ENCODE peak calls at places on chromosomes 4 and X, in seven cellular contexts. I is T-helper 2 cell; E is EL; Y is stimulated activated CD4-positive, alpha-beta T cell treated with anti-CD3 and anti-CD28 coated beads, TNF-alpha, amount 100 ng/mL, for 48 hours; T is activated CD4-positive, alpha-beta T cell treated with anti-CD3 and anti-CD28 coated beads, Interleukin-2, amount 10 ng/mL, durations not matched to agents 7 days and 5 days; S is NCI-H1436; J is lower leg skin. M is an unnamed sample.
A peak's percentile ranks its signal among the peaks of the same experiment; 100 is the strongest.

GRCh38 chr4:183360161-183360919 is 38.1 kb upstream of the CLDN24 start:
- DNase-seq in I (no peak), E (peak; percentile 74), Y (no peak), T (no peak), S (no peak), J (no peak), M (peak; percentile 45)

GRCh38 chr4:7306021-7306420 is 113.7 kb downstream of the SORCS2 start:
- DNase-seq in I (no peak), E (no peak), Y (no peak), T (no peak), S (no peak), J (no peak), M (no peak)

GRCh38 chrX:148500428-148501120 is at the start of gene AFF2:
- DNase-seq in I (peak; percentile 82), E (no peak), Y (no peak), T (peak; percentile 32), S (peak; percentile 60), J (no peak), M (no peak)

GRCh38 chr4:40629401-40630334 is at the start of gene RBM47:
- DNase-seq in I (peak; percentile 71), E (peak; percentile 61), Y (no peak), T (peak; percentile 36), S (peak; percentile 23), J (peak; percentile 61), M (peak; percentile 82)

GRCh38 chr4:186499467-186499866 is 55.9 kb downstream of the MTNR1A start:
- DNase-seq in I (no peak), E (no peak), Y (no peak), T (no peak), S (no peak), J (no peak), M (no peak)

GRCh38 chr4:54498661-54499111 is 159.1 kb upstream of the KIT start:
- DNase-seq in I (no peak), E (peak; percentile 87), Y (no peak), T (no peak), S (no peak), J (no peak), M (peak; percentile 90)

GRCh38 chr4:42306221-42307109 is 90.8 kb upstream of the SHISA3 start:
- DNase-seq in I (no peak), E (no peak), Y (no peak), T (no peak), S (no peak), J (no peak), M (no peak)

GRCh38 chr4:189202869-189203271 is 737.8 kb upstream of the FRG1 start:
- DNase-seq in I (peak; percentile 68), E (peak; percentile 4), Y (no peak), T (no peak), S (no peak), J (no peak), M (peak; percentile 12)

GRCh38 chr4:89707467-89707866 is 129.5 kb downstream of the SNCA start:
- DNase-seq in I (no peak), E (no peak), Y (no peak), T (no peak), S (no peak), J (no peak), M (no peak)

GRCh38 chrX:1435241-1435900 is 17.3 kb downstream of the ASMTL start:
- DNase-seq in I (no peak), E (no peak), Y (no peak), T (peak; percentile 4), S (no peak), J (no peak), M (no peak)

GRCh38 chrX:56978172-56978571 is 17.2 kb downstream of the SPIN3 start:
- DNase-seq in I (peak; percentile 65), E (peak; percentile 33), Y (no peak), T (peak; percentile 59), S (no peak), J (peak; percentile 16), M (peak; percentile 16)

GRCh38 chr4:15495621-15496020 is 25.9 kb downstream of the CC2D2A start:
- DNase-seq in I (no peak), E (no peak), Y (no peak), T (no peak), S (no peak), J (no peak), M (no peak)

GRCh38 chr4:90357117-90357710 is 230.0 kb downstream of the CCSER1 start:
- DNase-seq in I (peak; percentile 17), E (peak; percentile 12), Y (no peak), T (no peak), S (peak; percentile 36), J (no peak), M (peak; percentile 12)

GRCh38 chrX:4706961-4707360 is 993.5 kb upstream of the PRKX start:
- DNase-seq in I (no peak), E (no peak), Y (no peak), T (no peak), S (no peak), J (no peak), M (no peak)

GRCh38 chr4:19857405-19857804 is 394.3 kb upstream of the SLIT2 start:
- DNase-seq in I (no peak), E (no peak), Y (no peak), T (no peak), S (no peak), J (no peak), M (no peak)

GRCh38 chrX:15751160-15751819 is 13.2 kb downstream of the CA5B start:
- DNase-seq in I (peak; percentile 88), E (peak; percentile 57), Y (no peak), T (peak; percentile 44), S (no peak), J (no peak), M (no peak)

GRCh38 chrX:28946846-28947245 is 359.6 kb downstream of the IL1RAPL1 start:
- DNase-seq in I (no peak), E (no peak), Y (no peak), T (no peak), S (no peak), J (no peak), M (no peak)

GRCh38 chrX:77668391-77669237 is 117.4 kb downstream of the ATRX start:
- DNase-seq in I (peak; percentile 15), E (peak; percentile 41), Y (no peak), T (no peak), S (no peak), J (no peak), M (peak; percentile 47)

GRCh38 chr4:73917081-73917501 is 47.9 kb downstream of the CXCL1 start:
- DNase-seq in I (no peak), E (peak; percentile 91), Y (no peak), T (no peak), S (no peak), J (no peak), M (peak; percentile 89)

GRCh38 chr4:17941731-17942130 is 79.8 kb downstream of the LCORL start:
- DNase-seq in I (no peak), E (peak; percentile 9), Y (no peak), T (no peak), S (no peak), J (no peak), M (peak; percentile 19)

GRCh38 chr4:54225671-54226398 is 3.3 kb upstream of the PDGFRA start:
- DNase-seq in I (peak; percentile 3), E (no peak), Y (no peak), T (no peak), S (no peak), J (no peak), M (no peak)

GRCh38 chr4:93645120-93645519 is 183.4 kb upstream of the ATOH1 start:
- DNase-seq in I (no peak), E (no peak), Y (no peak), T (no peak), S (no peak), J (no peak), M (no peak)

M was measured in foreskin keratinocyte.